ENCODE peak calls at places on chromosomes 13 and 19, in nine cellular contexts. One of them, this sample, is unnamed.

GRCh38 chr19:11377237-11377636 is 2.8 kb downstream of the SWSAP1 start:
- DNase-seq in activated T-cell treated with anti-CD3 and anti-CD28 coated beads for 48 hours: no peak
- DNase-seq in activated naive CD8-positive, alpha-beta T cell treated with anti-CD3 and anti-CD28 coated beads for 36 hours: peak
- DNase-seq in ELR: peak
- DNase-seq in cortex of kidney: no peak
- DNase-seq in B cell: no peak
- DNase-seq in endothelial cell: no peak
- DNase-seq in caudate nucleus: no peak
- DNase-seq in activated B cell treated with CpG ODN at 0.5 μM for 24 hours: no peak
- DNase-seq in this sample: no peak

GRCh38 chr19:49147923-49148682 is 7.1 kb downstream of the HRC start:
- DNase-seq in cortex of kidney: no peak
- DNase-seq in B cell: no peak
- DNase-seq in caudate nucleus: no peak
- DNase-seq in activated naive CD8-positive, alpha-beta T cell treated with anti-CD3 and anti-CD28 coated beads for 36 hours: no peak
- DNase-seq in ELR: no peak
- DNase-seq in endothelial cell: no peak
- DNase-seq in activated B cell treated with CpG ODN at 0.5 μM for 24 hours: no peak
- DNase-seq in activated T-cell treated with anti-CD3 and anti-CD28 coated beads for 48 hours: no peak
- DNase-seq in this sample: no peak

GRCh38 chr19:32406161-32407003 is 812 bp downstream of the DPY19L3 start:
- DNase-seq in cortex of kidney: no peak
- DNase-seq in ELR: peak
- DNase-seq in activated B cell treated with CpG ODN at 0.5 μM for 24 hours: no peak
- DNase-seq in endothelial cell: no peak
- DNase-seq in activated naive CD8-positive, alpha-beta T cell treated with anti-CD3 and anti-CD28 coated beads for 36 hours: no peak
- DNase-seq in caudate nucleus: no peak
- DNase-seq in B cell: no peak
- DNase-seq in activated T-cell treated with anti-CD3 and anti-CD28 coated beads for 48 hours: no peak
- DNase-seq in this sample: no peak

GRCh38 chr13:43019811-43020210 is 3.6 kb upstream of the DNAJC15 start:
- DNase-seq in endothelial cell: no peak
- DNase-seq in B cell: no peak
- DNase-seq in activated B cell treated with CpG ODN at 0.5 μM for 24 hours: no peak
- DNase-seq in activated T-cell treated with anti-CD3 and anti-CD28 coated beads for 48 hours: no peak
- DNase-seq in ELR: no peak
- DNase-seq in cortex of kidney: no peak
- DNase-seq in caudate nucleus: no peak
- DNase-seq in activated naive CD8-positive, alpha-beta T cell treated with anti-CD3 and anti-CD28 coated beads for 36 hours: no peak
- DNase-seq in this sample: no peak

GRCh38 chr19:18710986-18711751 is 27.7 kb downstream of the CRTC1 start:
- DNase-seq in caudate nucleus: no peak
- DNase-seq in activated T-cell treated with anti-CD3 and anti-CD28 coated beads for 48 hours: no peak
- DNase-seq in B cell: no peak
- DNase-seq in cortex of kidney: no peak
- DNase-seq in ELR: no peak
- DNase-seq in activated naive CD8-positive, alpha-beta T cell treated with anti-CD3 and anti-CD28 coated beads for 36 hours: no peak
- DNase-seq in activated B cell treated with CpG ODN at 0.5 μM for 24 hours: no peak
- DNase-seq in endothelial cell: no peak
- DNase-seq in this sample: no peak

GRCh38 chr13:46905249-46905648 is 8.4 kb upstream of the HTR2A start:
- DNase-seq in activated B cell treated with CpG ODN at 0.5 μM for 24 hours: no peak
- DNase-seq in endothelial cell: no peak
- DNase-seq in B cell: peak
- DNase-seq in caudate nucleus: no peak
- DNase-seq in ELR: peak
- DNase-seq in activated T-cell treated with anti-CD3 and anti-CD28 coated beads for 48 hours: no peak
- DNase-seq in cortex of kidney: no peak
- DNase-seq in activated naive CD8-positive, alpha-beta T cell treated with anti-CD3 and anti-CD28 coated beads for 36 hours: no peak
- DNase-seq in this sample: no peak

GRCh38 chr13:30615851-30616311 is 1.8 kb upstream of the USPL1 start:
- DNase-seq in cortex of kidney: no peak
- DNase-seq in B cell: peak
- DNase-seq in activated T-cell treated with anti-CD3 and anti-CD28 coated beads for 48 hours: no peak
- DNase-seq in endothelial cell: no peak
- DNase-seq in activated naive CD8-positive, alpha-beta T cell treated with anti-CD3 and anti-CD28 coated beads for 36 hours: no peak
- DNase-seq in caudate nucleus: no peak
- DNase-seq in ELR: peak
- DNase-seq in activated B cell treated with CpG ODN at 0.5 μM for 24 hours: no peak
- DNase-seq in this sample: no peak

GRCh38 chr19:3146677-3147100 is 10.9 kb downstream of the GNA15 start:
- DNase-seq in caudate nucleus: no peak
- DNase-seq in activated naive CD8-positive, alpha-beta T cell treated with anti-CD3 and anti-CD28 coated beads for 36 hours: peak
- DNase-seq in activated T-cell treated with anti-CD3 and anti-CD28 coated beads for 48 hours: peak
- DNase-seq in activated B cell treated with CpG ODN at 0.5 μM for 24 hours: peak
- DNase-seq in endothelial cell: peak
- DNase-seq in ELR: peak
- DNase-seq in cortex of kidney: no peak
- DNase-seq in B cell: peak
- DNase-seq in this sample: no peak